ENCODE peak calls at places on chromosomes 13 and 19, in ten cellular contexts. K is iris pigment epithelial cell, R is iPS-NIHi11, J is EH, U is PC-3, I is T-helper 17 cell, E is HEK293T, Z is HS-5, T is right cardiac atrium, D is endothelial cell. A is an unnamed sample.

GRCh38 chr19:50639121-50640112 is at the start of gene SYT3:
- DNase-seq in E (peak), Z (no peak), K (peak), U (peak), I (no peak), D (no peak), J (peak), R (peak), T (peak), A (no peak)

GRCh38 chr13:100176781-100177389 is 88.0 kb downstream of the PCCA start:
- DNase-seq in D (no peak), I (no peak), J (peak), Z (no peak), E (peak), T (no peak), K (peak), U (no peak), R (no peak), A (no peak)

GRCh38 chr13:41694902-41695301 is 237.6 kb downstream of the RGCC start:
- DNase-seq in R (no peak), E (peak), U (peak), D (no peak), Z (peak), K (peak), T (peak), J (peak), I (no peak), A (no peak)

GRCh38 chr19:33375156-33375744 is 1.7 kb downstream of the CEBPG start:
- DNase-seq in T (no peak), D (no peak), E (no peak), U (no peak), J (no peak), Z (no peak), I (no peak), K (no peak), R (no peak), A (no peak)

GRCh38 chr19:21483589-21484170 is 21.7 kb upstream of the ZNF429 start:
- DNase-seq in J (peak), Z (no peak), K (peak), I (peak), T (peak), U (no peak), D (peak), E (peak), R (peak), A (peak)

GRCh38 chr13:98303858-98304257 is 126.8 kb upstream of the RNF113B start:
- DNase-seq in J (no peak), I (no peak), U (no peak), E (no peak), K (no peak), Z (no peak), D (no peak), R (no peak), T (no peak), A (no peak)

GRCh38 chr19:29678484-29679106 is 13.3 kb downstream of the PLEKHF1 start:
- DNase-seq in T (peak), R (no peak), U (no peak), J (no peak), E (no peak), Z (no peak), K (no peak), I (no peak), D (no peak), A (no peak)

GRCh38 chr13:100182894-100183490 is 94.1 kb downstream of the PCCA start:
- DNase-seq in T (no peak), I (no peak), E (no peak), U (no peak), K (no peak), Z (no peak), D (no peak), R (no peak), J (no peak), A (no peak)

GRCh38 chr19:3125900-3126524 is 9.8 kb upstream of the GNA15 start:
- DNase-seq in R (peak), U (peak), K (peak), Z (no peak), D (peak), I (peak), E (peak), J (peak), T (peak), A (peak)

GRCh38 chr19:6608950-6609349 is 18.0 kb upstream of the CD70 start:
- DNase-seq in R (no peak), K (no peak), Z (no peak), E (no peak), D (no peak), T (no peak), J (no peak), U (no peak), I (no peak), A (no peak)

GRCh38 chr13:68369739-68370138 is 1139.6 kb upstream of the PCDH9 start:
- DNase-seq in T (no peak), K (peak), U (peak), Z (no peak), E (peak), J (no peak), I (no peak), R (peak), D (no peak), A (no peak)

GRCh38 chr13:27425918-27426630 is 1.7 kb downstream of the GTF3A start:
- DNase-seq in D (peak), U (peak), E (peak), R (peak), I (peak), J (peak), K (peak), T (peak), Z (no peak), A (peak)

GRCh38 chr13:113273856-113274590 is 23.0 kb upstream of the LAMP1 start:
- DNase-seq in I (no peak), J (peak), D (no peak), R (no peak), T (no peak), Z (no peak), E (no peak), K (peak), U (peak), A (no peak)

GRCh38 chr13:20867408-20867807 is 35.1 kb downstream of the XPO4 start:
- DNase-seq in D (no peak), Z (no peak), I (no peak), U (no peak), J (no peak), K (no peak), R (no peak), E (no peak), T (no peak), A (no peak)

GRCh38 chr19:11749751-11750150 is 11.0 kb upstream of the ZNF823 start:
- DNase-seq in D (no peak), E (no peak), U (no peak), K (no peak), I (no peak), T (no peak), Z (no peak), J (no peak), R (no peak), A (no peak)

GRCh38 chr13:110641055-110642015 is 26.0 kb downstream of the NAXD start:
- DNase-seq in U (no peak), E (no peak), T (no peak), Z (no peak), D (no peak), I (no peak), J (no peak), R (no peak), K (peak), A (no peak)

GRCh38 chr13:27270594-27271520 is at the start of gene RASL11A:
- DNase-seq in D (peak), I (peak), J (peak), K (peak), Z (no peak), E (peak), T (peak), R (peak), U (peak), A (peak)

GRCh38 chr19:40241809-40242384 is 15.4 kb upstream of the CCNP start:
- DNase-seq in K (no peak), E (no peak), I (no peak), U (no peak), Z (no peak), D (no peak), R (no peak), T (peak), J (no peak), A (no peak)

GRCh38 chr13:107753286-107753685 is 462.1 kb downstream of the LIG4 start:
- DNase-seq in R (no peak), D (no peak), J (no peak), K (peak), I (no peak), Z (no peak), U (no peak), T (no peak), E (no peak), A (no peak)

GRCh38 chr19:47047931-47048399 is 459 bp downstream of the TMEM160 start:
- DNase-seq in E (peak), K (peak), I (peak), T (peak), D (peak), R (peak), U (peak), J (peak), Z (peak), A (peak)

GRCh38 chr19:4083677-4084546 is 17.2 kb upstream of the ZBTB7A start:
- DNase-seq in K (no peak), R (no peak), I (no peak), U (peak), E (no peak), D (no peak), T (no peak), J (no peak), Z (no peak), A (no peak)

GRCh38 chr19:30161770-30162169 is 210.4 kb upstream of the ZNF536 start:
- DNase-seq in U (no peak), Z (no peak), E (no peak), I (no peak), R (no peak), J (no peak), D (no peak), T (no peak), K (no peak), A (no peak)

GRCh38 chr13:31930490-31930889 is 101.1 kb upstream of the FRY start:
- DNase-seq in T (no peak), J (no peak), K (no peak), I (no peak), D (no peak), U (no peak), R (no peak), E (no peak), Z (no peak), A (no peak)

GRCh38 chr13:98144501-98145350 is 1.8 kb downstream of the FARP1 start:
- DNase-seq in T (no peak), R (peak), I (no peak), K (peak), Z (no peak), E (peak), D (peak), J (peak), U (peak), A (no peak)

GRCh38 chr19:49687566-49688316 is 1.7 kb upstream of the ADM5 start:
- DNase-seq in U (peak), K (no peak), E (no peak), T (peak), R (peak), I (no peak), J (peak), D (no peak), Z (no peak), A (no peak)

GRCh38 chr13:85525411-85525810 is 273.8 kb downstream of the SLITRK6 start:
- DNase-seq in T (no peak), R (no peak), J (peak), Z (no peak), E (no peak), I (no peak), D (no peak), U (no peak), K (peak), A (no peak)

GRCh38 chr19:6060600-6061391 is 49.5 kb downstream of the RFX2 start:
- DNase-seq in U (peak), I (peak), K (peak), Z (no peak), R (no peak), E (no peak), J (peak), T (no peak), D (no peak), A (no peak)